ENCODE peak calls at places on chromosomes 13 and 19, in seven cellular contexts. W is left ventricle myocardium inferior; F is MCF 10A; A is colonic mucosa; B is activated naive CD4-positive, alpha-beta T cell treated with anti-CD3 and anti-CD28 coated beads for 36 hours; H is GM04504; G is mucosa of gallbladder. S is an unnamed sample.

GRCh38 chr19:15563325-15563794 is 51.7 kb upstream of the CYP4F8 start:
- DNase-seq in B (no peak), A (peak), H (no peak), W (peak), G (peak), F (peak), S (no peak)

GRCh38 chr19:10018219-10018618 is 4.9 kb downstream of the RDH8 start:
- DNase-seq in A (no peak), H (peak), G (no peak), W (no peak), F (peak), B (no peak), S (no peak)

GRCh38 chr13:38518328-38518727 is 168.5 kb upstream of the FREM2 start:
- DNase-seq in A (no peak), H (no peak), W (no peak), G (no peak), B (no peak), F (no peak), S (no peak)

GRCh38 chr13:24076124-24076523 is 84.4 kb upstream of the SPATA13 start:
- DNase-seq in H (no peak), G (peak), B (no peak), A (peak), F (no peak), W (no peak), S (no peak)

GRCh38 chr19:14528419-14529253 is 758 bp upstream of the TECR start:
- DNase-seq in B (no peak), W (no peak), F (no peak), A (no peak), G (no peak), H (no peak), S (no peak)

GRCh38 chr19:10293637-10294367 is 4.0 kb downstream of the ICAM5 start:
- DNase-seq in B (no peak), G (no peak), W (no peak), F (no peak), H (no peak), A (no peak), S (no peak)

GRCh38 chr13:107678075-107678689 is 537.2 kb downstream of the LIG4 start:
- DNase-seq in G (no peak), A (no peak), H (no peak), B (no peak), F (peak), W (no peak), S (no peak)

GRCh38 chr19:48728882-48729645 is 9.5 kb upstream of the MAMSTR start:
- DNase-seq in A (no peak), B (no peak), W (no peak), G (no peak), H (no peak), F (no peak), S (no peak)

GRCh38 chr19:17109962-17110598 is 34.5 kb downstream of the MYO9B start:
- DNase-seq in F (no peak), G (peak), A (peak), H (no peak), B (peak), W (peak), S (no peak)

GRCh38 chr19:23273022-23273593 is 22.9 kb upstream of the ZNF724 start:
- DNase-seq in H (no peak), W (no peak), G (no peak), F (no peak), A (peak), B (no peak), S (no peak)

GRCh38 chr19:34316741-34317241 is 48.2 kb upstream of the GPI start:
- DNase-seq in H (no peak), G (no peak), F (peak), B (no peak), W (no peak), A (no peak), S (peak)

GRCh38 chr19:3075605-3076431 is 13.5 kb upstream of the TLE5 start:
- DNase-seq in F (peak), W (peak), B (peak), A (peak), G (peak), H (no peak), S (no peak)

GRCh38 chr13:88817560-88817959 is 1146.4 kb downstream of the SLITRK5 start:
- DNase-seq in G (no peak), H (no peak), A (no peak), F (no peak), W (no peak), B (no peak), S (no peak)

GRCh38 chr19:16327501-16327900 is 2.9 kb downstream of the KLF2 start:
- DNase-seq in F (no peak), G (no peak), B (no peak), H (no peak), W (no peak), A (no peak), S (no peak)

GRCh38 chr19:16026131-16026530 is 50.2 kb upstream of the TPM4 start:
- DNase-seq in W (no peak), H (no peak), F (no peak), B (no peak), A (no peak), G (no peak), S (no peak)

GRCh38 chr19:42344336-42344893 is 19.0 kb downstream of the MEGF8 start:
- DNase-seq in H (no peak), W (no peak), B (no peak), A (no peak), G (no peak), F (no peak), S (no peak)